ENCODE peak calls at places on chromosome 17, in nine cellular contexts. B is mucosa of descending colon, X is fibroblast of lung, Y is heart left ventricle, M is right lobe of liver, E is epithelial cell of proximal tubule, P is fibroblast of the aortic adventitia, D is AG10803, V is nephron progenitor cell. F is an unnamed sample.
A peak's percentile ranks its signal among the peaks of the same experiment; 100 is the strongest.

GRCh38 chr17:28747046-28747691 is 3.4 kb downstream of the TRAF4 start:
- DNase-seq in M (no peak), V (no peak), D (no peak), X (no peak), Y (no peak), P (no peak), B (peak; percentile 83), E (no peak), F (no peak)

GRCh38 chr17:1629647-1630310 is 1.1 kb upstream of the SLC43A2 start:
- DNase-seq in V (peak; percentile 40), E (no peak), X (no peak), P (peak; percentile 35), Y (no peak), D (peak; percentile 52), M (peak; percentile 85), B (peak; percentile 85), F (no peak)

GRCh38 chr17:33228548-33228947 is 64.5 kb downstream of the ASIC2 start:
- DNase-seq in P (no peak), M (peak; percentile 25), Y (peak; percentile 14), X (no peak), B (peak; percentile 14), D (no peak), V (no peak), E (no peak), F (no peak)

GRCh38 chr17:75181608-75182318 is 996 bp downstream of the SUMO2 start:
- DNase-seq in Y (no peak), M (no peak), E (no peak), D (no peak), B (peak; percentile 64), P (no peak), X (no peak), V (no peak), F (no peak)

GRCh38 chr17:5203178-5203907 is 11.7 kb upstream of the ZNF594 start:
- DNase-seq in E (no peak), V (no peak), D (peak; percentile 43), X (peak; percentile 37), B (no peak), P (no peak), M (no peak), Y (no peak), F (no peak)

GRCh38 chr17:48484256-48484655 is 46.6 kb downstream of the HOXB1 start:
- DNase-seq in P (peak; percentile 37), M (no peak), Y (no peak), X (peak; percentile 87), V (no peak), D (peak; percentile 64), E (peak; percentile 43), B (no peak), F (no peak)

GRCh38 chr17:3385869-3386816 is at the start of gene OR3A2:
- DNase-seq in D (no peak), Y (no peak), E (no peak), M (no peak), X (no peak), B (no peak), V (no peak), P (no peak), F (no peak)

GRCh38 chr17:29645516-29646051 is 22.9 kb upstream of the CORO6 start:
- DNase-seq in M (no peak), E (no peak), P (peak; percentile 98), Y (peak; percentile 64), V (no peak), X (peak; percentile 90), B (peak; percentile 36), D (peak; percentile 94), F (no peak)

GRCh38 chr17:40072481-40073346 is 9.9 kb downstream of the THRA start:
- DNase-seq in V (no peak), M (no peak), Y (no peak), P (no peak), X (no peak), D (no peak), E (no peak), B (peak; percentile 72), F (no peak)

GRCh38 chr17:58193641-58194259 is 1.2 kb downstream of the EPX start:
- DNase-seq in D (no peak), X (no peak), E (no peak), V (no peak), M (no peak), B (no peak), P (no peak), Y (no peak), F (no peak)

GRCh38 chr17:63969278-63969677 is 3.4 kb downstream of the SCN4A start:
- DNase-seq in M (no peak), V (no peak), D (no peak), X (no peak), E (no peak), Y (no peak), P (no peak), B (no peak), F (no peak)
- TF ChIP-seq CTCF in M (no peak), V (no peak), D (no peak), X (no peak), E (no peak), Y (no peak), P (no peak), B (no peak), F (no peak)

DNA sequence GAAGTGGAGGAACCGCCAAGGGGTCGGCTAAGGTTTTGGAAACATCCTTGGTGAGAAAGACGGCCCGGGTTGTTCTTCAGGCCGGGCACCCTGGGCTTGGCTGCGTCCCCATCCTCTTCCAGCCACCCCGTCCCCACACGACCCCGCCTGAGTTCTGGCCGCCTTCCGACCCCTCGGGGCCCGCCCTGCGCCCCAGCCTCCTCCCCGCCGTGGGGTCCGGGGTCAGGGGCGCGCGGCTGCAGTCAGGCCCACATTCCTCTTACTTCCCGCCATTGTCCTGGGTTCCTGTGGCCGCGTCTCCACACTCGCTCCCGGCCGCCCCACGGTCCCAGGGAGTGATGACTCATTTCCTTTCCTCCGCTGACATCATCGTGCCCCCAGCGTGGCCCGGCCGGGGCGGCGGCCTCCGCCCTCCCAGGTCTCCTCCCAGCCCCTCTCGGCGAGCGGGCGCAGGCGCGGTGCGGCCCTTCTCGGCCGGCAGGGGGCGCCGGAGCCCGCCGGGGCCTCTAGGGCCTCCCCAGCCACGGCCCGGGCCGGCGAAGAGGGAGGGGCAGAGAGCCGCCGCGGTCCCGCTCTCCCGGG is 59.6 kb downstream of the WSB1 start:
- DNase-seq in M (peak; percentile 95), P (peak; percentile 92), V (peak; percentile 89), E (no peak), X (peak; percentile 91), Y (peak; percentile 96), B (peak; percentile 86), D (peak; percentile 92), F (peak; percentile 91)
- TF ChIP-seq CTCF in M (peak; percentile 91), P (peak; percentile 47), V (peak; percentile 67), E (peak; percentile 64), X (peak; percentile 14), Y (peak; percentile 97), B (peak; percentile 95), D (peak; percentile 38), F (peak; percentile 99)

GRCh38 chr17:82231312-82231561 is 2.4 kb downstream of the SLC16A3 start:
- DNase-seq in B (no peak), M (no peak), Y (no peak), V (no peak), E (no peak), P (no peak), X (no peak), D (no peak), F (no peak)

GRCh38 chr17:82232322-82232785 is 3.5 kb downstream of the SLC16A3 start:
- DNase-seq in P (no peak), B (no peak), V (no peak), D (no peak), X (no peak), E (no peak), Y (no peak), M (no peak), F (no peak)

GRCh38 chr17:82229686-82230626 is 1.1 kb downstream of the SLC16A3 start:
- DNase-seq in D (no peak), V (peak; percentile 35), Y (no peak), M (no peak), X (no peak), E (no peak), B (no peak), P (no peak), F (no peak)

GRCh38 chr17:82231562-82232321 is 2.9 kb downstream of the SLC16A3 start:
- DNase-seq in B (peak; percentile 81), M (peak; percentile 89), D (peak; percentile 51), V (peak; percentile 61), X (peak; percentile 50), Y (peak; percentile 83), E (no peak), P (peak; percentile 67), F (no peak)

GRCh38 chr17:82230627-82231311 is 1.9 kb downstream of the SLC16A3 start:
- DNase-seq in B (peak; percentile 93), D (peak; percentile 85), E (no peak), Y (peak; percentile 90), V (peak; percentile 78), X (peak; percentile 79), P (peak; percentile 75), M (peak; percentile 94), F (no peak)
- TF ChIP-seq CTCF in B (peak; percentile 48), D (peak; percentile 28), E (peak; percentile 16), Y (peak; percentile 69), V (peak; percentile 28), X (peak; percentile 29), P (peak; percentile 52), M (peak; percentile 48), F (peak; percentile 73)

DNA sequence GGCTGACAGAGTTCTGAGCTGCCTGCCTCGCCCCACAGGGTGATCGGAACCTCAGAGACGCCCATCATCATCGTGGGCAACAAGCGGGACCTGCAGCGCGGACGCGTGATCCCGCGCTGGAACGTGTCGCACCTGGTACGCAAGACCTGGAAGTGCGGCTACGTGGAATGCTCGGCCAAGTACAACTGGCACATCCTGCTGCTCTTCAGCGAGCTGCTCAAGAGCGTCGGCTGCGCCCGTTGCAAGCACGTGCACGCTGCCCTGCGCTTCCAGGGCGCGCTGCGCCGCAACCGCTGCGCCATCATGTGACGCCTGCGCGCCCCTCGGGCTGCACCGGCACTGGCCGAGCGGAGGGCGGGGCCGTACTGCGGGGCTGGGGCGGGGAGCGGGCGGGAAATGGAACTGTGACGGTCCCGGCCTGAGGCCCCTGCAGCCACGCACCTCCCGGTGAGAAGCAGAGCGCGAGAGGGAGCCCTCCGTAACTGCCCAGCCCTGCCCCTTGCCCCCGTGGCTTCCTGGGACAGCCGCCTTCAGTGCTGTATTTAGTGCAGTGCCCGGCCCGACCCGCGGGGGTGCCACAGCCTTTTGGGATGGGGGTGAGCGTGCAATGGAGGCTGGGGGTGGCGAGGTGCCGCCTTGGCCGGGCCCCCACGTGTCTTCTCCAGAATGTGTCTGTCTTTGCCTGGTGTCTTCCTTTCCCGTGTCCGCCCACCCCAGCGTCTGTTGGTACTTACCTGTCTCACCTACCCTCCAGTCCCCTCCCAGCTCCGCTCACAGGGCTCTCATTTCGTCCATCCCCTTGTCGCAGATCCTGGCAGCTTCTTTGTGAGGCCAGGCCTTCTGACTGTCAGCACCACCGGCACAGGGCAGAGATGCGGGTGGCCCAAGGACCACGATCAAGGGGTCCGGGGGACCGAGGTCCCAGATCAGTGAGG is 9.8 kb downstream of the RASL10B start:
- DNase-seq in B (no peak), Y (no peak), X (no peak), V (peak; percentile 57), E (no peak), D (no peak), P (no peak), M (no peak), F (no peak)
- TF ChIP-seq CTCF in B (no peak), Y (no peak), X (no peak), V (peak; percentile 11), E (no peak), D (no peak), P (no peak), M (no peak), F (peak; percentile 29)

DNA sequence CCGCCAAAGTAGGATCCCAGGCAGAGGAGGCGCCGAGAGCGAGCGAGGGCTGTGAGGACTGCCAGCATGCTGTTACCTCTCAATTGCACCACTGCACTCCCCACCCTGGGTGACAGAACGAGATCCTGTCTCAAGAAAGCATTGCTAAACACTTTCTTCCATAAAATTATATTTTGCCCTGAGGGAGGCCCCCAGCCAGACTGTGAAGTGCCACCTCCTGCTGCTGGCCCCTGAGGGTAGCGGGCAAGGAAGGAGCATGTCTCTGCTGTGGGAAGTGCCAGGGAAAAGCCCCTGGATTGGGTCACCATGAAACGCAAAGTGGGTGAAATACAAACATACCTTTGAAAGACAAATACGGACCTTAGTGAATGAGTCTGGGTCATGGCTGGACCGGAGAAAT is 78.0 kb upstream of the AMZ2 start:
- DNase-seq in V (no peak), X (no peak), M (no peak), P (no peak), B (no peak), Y (no peak), E (no peak), D (no peak), F (peak; percentile 54)
- TF ChIP-seq CTCF in V (no peak), X (no peak), M (no peak), P (no peak), B (no peak), Y (no peak), E (no peak), D (no peak), F (no peak)